ENCODE peak calls at places on chromosome 22, in five cellular contexts. One of them, this sample, is unnamed.

GRCh38 chr22:24184057-24184798 is 2.9 kb downstream of the SUSD2 start:
- DNase-seq in fibroblast of lung: no peak
- DNase-seq in neuronal stem cell: no peak
- DNase-seq in neural progenitor cell: no peak
- DNase-seq in IMR-90: no peak
- DNase-seq in this sample: no peak

GRCh38 chr22:46606886-46607285 is 13.3 kb upstream of the GRAMD4 start:
- DNase-seq in fibroblast of lung: no peak
- DNase-seq in neuronal stem cell: no peak
- DNase-seq in neural progenitor cell: no peak
- DNase-seq in IMR-90: no peak
- DNase-seq in this sample: no peak

GRCh38 chr22:36940676-36941075 is 27.2 kb downstream of the CSF2RB start:
- DNase-seq in fibroblast of lung: no peak
- DNase-seq in neuronal stem cell: no peak
- DNase-seq in neural progenitor cell: no peak
- DNase-seq in IMR-90: no peak
- DNase-seq in this sample: no peak

GRCh38 chr22:20463324-20464095 is 25.9 kb upstream of the SCARF2 start:
- DNase-seq in fibroblast of lung: no peak
- DNase-seq in neuronal stem cell: no peak
- DNase-seq in neural progenitor cell: no peak
- DNase-seq in IMR-90: no peak
- DNase-seq in this sample: no peak

GRCh38 chr22:39240841-39241631 is 3.7 kb downstream of the PDGFB start:
- DNase-seq in fibroblast of lung: no peak
- DNase-seq in neuronal stem cell: no peak
- DNase-seq in neural progenitor cell: peak
- DNase-seq in IMR-90: no peak
- DNase-seq in this sample: no peak

GRCh38 chr22:44971651-44972362 is 38.0 kb downstream of the PHF21B start:
- DNase-seq in fibroblast of lung: no peak
- DNase-seq in neuronal stem cell: no peak
- DNase-seq in neural progenitor cell: no peak
- DNase-seq in IMR-90: no peak
- DNase-seq in this sample: no peak

GRCh38 chr22:44538071-44538470 is 40.0 kb upstream of the RTL6 start:
- DNase-seq in fibroblast of lung: peak
- DNase-seq in neuronal stem cell: no peak
- DNase-seq in neural progenitor cell: no peak
- DNase-seq in IMR-90: peak
- DNase-seq in this sample: no peak

GRCh38 chr22:41380993-41381328 is 781 bp upstream of the TEF start:
- DNase-seq in fibroblast of lung: peak
- DNase-seq in neuronal stem cell: no peak
- DNase-seq in neural progenitor cell: no peak
- DNase-seq in IMR-90: peak
- DNase-seq in this sample: peak

GRCh38 chr22:29820941-29821789 is 16.9 kb downstream of the ASCC2 start:
- DNase-seq in fibroblast of lung: peak
- DNase-seq in neuronal stem cell: no peak
- DNase-seq in neural progenitor cell: no peak
- DNase-seq in IMR-90: peak
- DNase-seq in this sample: peak

GRCh38 chr22:37048133-37048532 is 3.4 kb upstream of the KCTD17 start:
- DNase-seq in fibroblast of lung: peak
- DNase-seq in neuronal stem cell: no peak
- DNase-seq in neural progenitor cell: no peak
- DNase-seq in IMR-90: peak
- DNase-seq in this sample: no peak

GRCh38 chr22:38230108-38230825 is 28.5 kb downstream of the MAFF start:
- DNase-seq in fibroblast of lung: no peak
- DNase-seq in neuronal stem cell: no peak
- DNase-seq in neural progenitor cell: peak
- DNase-seq in IMR-90: no peak
- DNase-seq in this sample: no peak

GRCh38 chr22:50722048-50722701 is 15.8 kb upstream of the ACR start:
- DNase-seq in fibroblast of lung: no peak
- DNase-seq in neuronal stem cell: no peak
- DNase-seq in neural progenitor cell: no peak
- DNase-seq in IMR-90: no peak
- DNase-seq in this sample: no peak
- H3K9ac ChIP-seq in fibroblast of lung: no peak
- H3K9ac ChIP-seq in neuronal stem cell: no peak
- H3K9ac ChIP-seq in neural progenitor cell: no peak
- H3K9ac ChIP-seq in IMR-90: no peak
- H3K9ac ChIP-seq in this sample: no peak

DNA sequence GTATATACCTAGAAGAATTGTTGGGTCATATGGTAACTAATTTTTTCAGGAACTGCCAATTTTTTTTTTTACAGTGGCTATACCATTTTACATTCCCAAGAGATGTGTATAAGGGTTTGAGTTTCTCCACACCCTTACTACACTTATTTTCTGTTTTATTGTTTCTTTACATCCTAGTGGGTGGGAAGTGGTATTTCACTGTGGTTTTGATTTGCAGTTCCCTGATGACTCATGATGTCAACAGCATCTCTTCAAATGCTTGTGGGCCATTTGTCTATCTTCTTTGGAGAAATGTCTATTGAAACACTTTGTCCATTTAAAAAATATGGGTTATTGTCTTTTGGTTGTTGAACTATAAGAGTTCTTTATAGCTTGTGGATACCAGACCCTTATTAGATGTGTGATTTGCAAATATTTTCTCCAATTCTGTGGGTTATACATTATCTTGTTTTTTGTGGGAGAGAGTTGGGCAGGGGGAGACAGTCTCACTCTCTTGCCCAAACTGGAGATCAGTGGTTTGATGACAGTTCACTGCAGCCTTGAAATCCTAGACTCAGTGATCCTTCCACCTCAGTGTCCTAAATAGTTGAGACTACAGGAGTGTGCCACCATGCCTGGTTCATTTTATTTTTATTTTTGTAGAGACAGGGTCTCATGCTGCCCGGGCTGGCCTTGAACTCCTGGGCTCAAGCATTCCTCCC is 30.3 kb upstream of the PISD start:
- DNase-seq in fibroblast of lung: peak
- DNase-seq in neuronal stem cell: no peak
- DNase-seq in neural progenitor cell: no peak
- DNase-seq in IMR-90: peak
- DNase-seq in this sample: peak
- H3K4me2 ChIP-seq in fibroblast of lung: no peak
- H3K4me2 ChIP-seq in neuronal stem cell: no peak
- H3K4me2 ChIP-seq in neural progenitor cell: no peak
- H3K4me2 ChIP-seq in IMR-90: no peak
- H3K4me2 ChIP-seq in this sample: no peak

GRCh38 chr22:42958937-42959336 is 56.0 kb downstream of the PACSIN2 start:
- DNase-seq in fibroblast of lung: no peak
- DNase-seq in neuronal stem cell: no peak
- DNase-seq in neural progenitor cell: no peak
- DNase-seq in IMR-90: no peak
- DNase-seq in this sample: no peak
- H3K9ac ChIP-seq in fibroblast of lung: no peak
- H3K9ac ChIP-seq in neuronal stem cell: no peak
- H3K9ac ChIP-seq in neural progenitor cell: no peak
- H3K9ac ChIP-seq in IMR-90: no peak
- H3K9ac ChIP-seq in this sample: no peak

GRCh38 chr22:19447388-19448075 is at the start of gene C22orf39:
- DNase-seq in fibroblast of lung: peak
- DNase-seq in neuronal stem cell: peak
- DNase-seq in neural progenitor cell: peak
- DNase-seq in IMR-90: peak
- DNase-seq in this sample: peak

GRCh38 chr22:19448076-19448607 is 631 bp upstream of the C22orf39 start:
- DNase-seq in fibroblast of lung: peak
- DNase-seq in neuronal stem cell: no peak
- DNase-seq in neural progenitor cell: peak
- DNase-seq in IMR-90: peak
- DNase-seq in this sample: no peak

GRCh38 chr22:19450363-19451175 is 3.1 kb upstream of the C22orf39 start:
- DNase-seq in fibroblast of lung: no peak
- DNase-seq in neuronal stem cell: no peak
- DNase-seq in neural progenitor cell: no peak
- DNase-seq in IMR-90: peak
- DNase-seq in this sample: no peak

GRCh38 chr22:19449422-19449767 is 1.9 kb upstream of the C22orf39 start:
- DNase-seq in fibroblast of lung: no peak
- DNase-seq in neuronal stem cell: no peak
- DNase-seq in neural progenitor cell: no peak
- DNase-seq in IMR-90: no peak
- DNase-seq in this sample: no peak

DNA sequence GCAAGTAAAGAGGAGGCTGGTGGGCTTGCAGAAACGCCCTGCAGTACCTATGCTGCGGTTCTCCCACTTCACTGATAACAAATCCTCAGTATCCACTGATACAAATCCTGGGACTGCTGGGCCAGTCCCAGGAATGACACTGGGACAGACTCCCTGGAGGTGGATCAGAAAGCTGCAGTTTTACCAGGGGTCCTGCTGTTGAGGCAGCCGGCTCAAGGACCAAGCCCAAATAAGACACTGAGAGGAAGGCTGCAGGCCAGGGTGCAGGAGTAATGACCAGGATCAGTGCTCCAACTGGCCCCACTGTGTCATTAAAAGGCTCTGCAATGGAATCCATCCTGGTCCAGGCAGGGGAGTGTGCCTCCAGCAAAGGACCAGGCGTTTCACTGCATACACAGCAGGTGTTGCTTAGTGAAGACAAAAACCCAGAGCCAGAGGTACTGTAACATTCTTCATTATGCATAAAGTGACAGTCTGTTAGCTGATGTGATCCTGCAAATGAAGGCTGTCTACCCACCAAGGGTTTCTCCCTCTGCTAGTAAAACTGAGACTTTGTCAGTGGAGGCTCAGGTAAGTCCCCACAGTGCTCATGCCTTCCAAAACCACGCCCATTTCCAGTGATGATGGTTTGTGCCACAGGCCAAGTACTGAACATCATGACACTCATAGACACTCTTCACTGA is 1.4 kb upstream of the C22orf39 start:
- DNase-seq in fibroblast of lung: no peak
- DNase-seq in neuronal stem cell: no peak
- DNase-seq in neural progenitor cell: peak
- DNase-seq in IMR-90: no peak
- DNase-seq in this sample: no peak
- H3K4me2 ChIP-seq in fibroblast of lung: peak
- H3K4me2 ChIP-seq in neuronal stem cell: no peak
- H3K4me2 ChIP-seq in neural progenitor cell: peak
- H3K4me2 ChIP-seq in IMR-90: no peak
- H3K4me2 ChIP-seq in this sample: no peak

GRCh38 chr22:49983148-49984042 is 22.8 kb downstream of the PIM3 start:
- DNase-seq in fibroblast of lung: no peak
- DNase-seq in neuronal stem cell: no peak
- DNase-seq in neural progenitor cell: peak
- DNase-seq in IMR-90: no peak
- DNase-seq in this sample: no peak
- H3K9ac ChIP-seq in fibroblast of lung: no peak
- H3K9ac ChIP-seq in neuronal stem cell: no peak
- H3K9ac ChIP-seq in neural progenitor cell: no peak
- H3K9ac ChIP-seq in IMR-90: no peak
- H3K9ac ChIP-seq in this sample: no peak

GRCh38 chr22:28791841-28792490 is 8.4 kb downstream of the XBP1 start:
- DNase-seq in fibroblast of lung: no peak
- DNase-seq in neuronal stem cell: no peak
- DNase-seq in neural progenitor cell: no peak
- DNase-seq in IMR-90: peak
- DNase-seq in this sample: no peak
- H3K4me2 ChIP-seq in fibroblast of lung: no peak
- H3K4me2 ChIP-seq in neuronal stem cell: no peak
- H3K4me2 ChIP-seq in neural progenitor cell: no peak
- H3K4me2 ChIP-seq in IMR-90: no peak
- H3K4me2 ChIP-seq in this sample: no peak